ENCODE peak calls at places on chromosomes 16 and 17, in nine cellular contexts. R is GM19239; L is BJ; Q is mucosa of descending colon; H is stimulated activated CD4-positive, alpha-beta T cell treated with anti-CD3 and anti-CD28 coated beads, Interleukin-15, amount 100 ng/mL, for 1 hour; G is suprapubic skin; J is stimulated activated CD8-positive, alpha-beta memory T cell treated with anti-CD3 and anti-CD28 coated beads, Interleukin-7, amount 100 ng/mL, for 1 hour; W is fibroblast of the conjunctiva; U is RCC 7860. E is an unnamed sample.

GRCh38 chr17:73625975-73626706 is 18.1 kb downstream of the SDK2 start:
- DNase-seq in U (no peak), Q (no peak), H (no peak), J (no peak), L (no peak), W (no peak), G (no peak), R (no peak), E (no peak)

GRCh38 chr17:3318336-3318735 is 20.2 kb upstream of the OR3A1 start:
- DNase-seq in U (no peak), L (no peak), R (no peak), H (no peak), W (no peak), G (no peak), Q (no peak), J (no peak), E (no peak)

GRCh38 chr16:81266680-81267095 is 28.2 kb downstream of the BCO1 start:
- DNase-seq in U (no peak), J (no peak), Q (peak; percentile 78), L (no peak), R (no peak), W (no peak), G (no peak), H (no peak), E (no peak)

GRCh38 chr17:62591323-62591722 is 36.1 kb upstream of the MRC2 start:
- DNase-seq in R (no peak), L (no peak), J (no peak), H (no peak), G (no peak), Q (no peak), U (no peak), W (no peak), E (no peak)

GRCh38 chr17:79633154-79633553 is 22.3 kb upstream of the RBFOX3 start:
- DNase-seq in J (no peak), U (no peak), G (peak; percentile 78), R (no peak), H (no peak), L (no peak), W (no peak), Q (no peak), E (no peak)

GRCh38 chr17:70059076-70059475 is 15.9 kb upstream of the KCNJ16 start:
- DNase-seq in U (no peak), Q (no peak), G (no peak), J (no peak), L (no peak), W (no peak), R (no peak), H (no peak), E (no peak)

GRCh38 chr17:73891001-73891400 is 246.8 kb upstream of the SDK2 start:
- DNase-seq in W (no peak), J (no peak), Q (no peak), G (no peak), H (no peak), R (no peak), U (no peak), L (no peak), E (no peak)

GRCh38 chr16:51816929-51817328 is 665.9 kb upstream of the SALL1 start:
- DNase-seq in W (no peak), R (no peak), L (no peak), G (no peak), Q (no peak), J (no peak), U (no peak), H (no peak), E (no peak)

GRCh38 chr17:34720760-34721159 is 141.4 kb downstream of the TMEM132E start:
- DNase-seq in H (no peak), J (no peak), W (no peak), Q (no peak), G (no peak), L (no peak), R (no peak), U (peak; percentile 66), E (no peak)

GRCh38 chr17:77433385-77434135 is 292.8 kb downstream of the SEC14L1 start:
- DNase-seq in J (no peak), W (peak; percentile 73), Q (no peak), H (no peak), U (no peak), R (no peak), L (no peak), G (no peak), E (no peak)

GRCh38 chr17:1724351-1724868 is at the start of gene WDR81:
- DNase-seq in J (peak; percentile 74), Q (peak; percentile 96), W (peak; percentile 67), U (peak; percentile 48), L (no peak), R (peak; percentile 93), G (peak; percentile 96), H (peak; percentile 76), E (no peak)

GRCh38 chr17:280901-281300 is 71.7 kb downstream of the RPH3AL start:
- DNase-seq in W (no peak), U (no peak), H (no peak), L (no peak), R (no peak), Q (no peak), G (peak; percentile 55), J (no peak), E (no peak)

GRCh38 chr17:51322390-51323029 is 62.2 kb downstream of the UTP18 start:
- DNase-seq in R (no peak), L (no peak), G (no peak), W (peak; percentile 14), Q (no peak), J (no peak), U (peak; percentile 38), H (no peak), E (no peak)

GRCh38 chr16:90031931-90032663 is 12.8 kb upstream of the DBNDD1 start:
- DNase-seq in L (no peak), G (no peak), W (peak; percentile 43), J (no peak), U (no peak), R (no peak), H (no peak), Q (no peak), E (no peak)

GRCh38 chr17:59513934-59514841 is 51.2 kb upstream of the DHX40 start:
- DNase-seq in H (no peak), U (peak; percentile 48), J (no peak), L (no peak), R (no peak), G (peak; percentile 82), W (peak; percentile 43), Q (peak; percentile 86), E (peak; percentile 52)

GRCh38 chr17:32568673-32569072 is 81.9 kb downstream of the CDK5R1 start:
- DNase-seq in L (no peak), R (no peak), J (no peak), Q (no peak), G (no peak), H (no peak), W (no peak), U (no peak), E (no peak)

GRCh38 chr16:83351846-83352245 is 455.9 kb upstream of the HSBP1 start:
- DNase-seq in R (no peak), H (no peak), W (no peak), U (no peak), J (no peak), Q (no peak), L (peak; percentile 47), G (no peak), E (no peak)

GRCh38 chr16:82192665-82193064 is 22.6 kb upstream of the MPHOSPH6 start:
- DNase-seq in H (no peak), J (no peak), L (peak; percentile 41), W (no peak), Q (peak; percentile 7), U (peak; percentile 28), R (no peak), G (no peak), E (peak; percentile 80)

GRCh38 chr17:50180593-50180992 is 14.8 kb downstream of the SGCA start:
- DNase-seq in H (no peak), U (no peak), W (no peak), R (no peak), L (no peak), G (no peak), J (no peak), Q (no peak), E (no peak)

E was measured in pulmonary artery endothelial cell.